ENCODE peak calls at places on chromosomes 5 and 9, in six cellular contexts. S is body of pancreas, M is GDM1, O is T-helper 17 cell, V is C1 segment of cervical spinal cord, T is iris pigment epithelial cell. D is an unnamed sample.

GRCh38 chr9:68969538-68969937 is 44.4 kb downstream of the PRKACG start:
- DNase-seq in S (no peak), M (no peak), O (no peak), V (no peak), T (no peak), D (no peak)

GRCh38 chr5:81657386-81657785 is 93.5 kb downstream of the SSBP2 start:
- DNase-seq in S (peak; percentile 16), M (no peak), O (no peak), V (no peak), T (no peak), D (no peak)

GRCh38 chr5:32254987-32255900 is 57.5 kb downstream of the MTMR12 start:
- DNase-seq in S (no peak), M (no peak), O (no peak), V (no peak), T (peak; percentile 56), D (no peak)

GRCh38 chr5:159961176-159961689 is 45.0 kb downstream of the ADRA1B start:
- DNase-seq in S (no peak), M (no peak), O (no peak), V (no peak), T (no peak), D (no peak)

GRCh38 chr5:181087309-181087708 is 43.7 kb downstream of the OR2V1 start:
- DNase-seq in S (no peak), M (no peak), O (no peak), V (no peak), T (no peak), D (no peak)

GRCh38 chr9:16267336-16268036 is 603.0 kb downstream of the BNC2 start:
- DNase-seq in S (no peak), M (no peak), O (no peak), V (no peak), T (peak; percentile 86), D (no peak)

GRCh38 chr5:2410451-2410850 is 341.0 kb downstream of the IRX2 start:
- DNase-seq in S (no peak), M (no peak), O (no peak), V (no peak), T (no peak), D (no peak)

GRCh38 chr5:57207681-57208080 is 33.8 kb downstream of the GPBP1 start:
- DNase-seq in S (no peak), M (no peak), O (no peak), V (no peak), T (no peak), D (no peak)

GRCh38 chr5:123865641-123866040 is 353.7 kb downstream of the CSNK1G3 start:
- DNase-seq in S (no peak), M (no peak), O (no peak), V (no peak), T (no peak), D (no peak)

GRCh38 chr5:69512740-69513260 is 20.2 kb downstream of the OCLN start:
- DNase-seq in S (no peak), M (no peak), O (no peak), V (no peak), T (peak; percentile 86), D (no peak)

GRCh38 chr5:76601470-76601869 is 21.7 kb downstream of the F2RL2 start:
- DNase-seq in S (no peak), M (peak; percentile 6), O (no peak), V (no peak), T (peak; percentile 69), D (no peak)

GRCh38 chr5:115850771-115851416 is 9.2 kb downstream of the AP3S1 start:
- DNase-seq in S (no peak), M (no peak), O (no peak), V (no peak), T (peak; percentile 86), D (no peak)

GRCh38 chr9:70607329-70607728 is 192.9 kb upstream of the KLF9 start:
- DNase-seq in S (no peak), M (no peak), O (no peak), V (no peak), T (no peak), D (no peak)

GRCh38 chr9:116102596-116102995 is 51.0 kb upstream of the PAPPA start:
- DNase-seq in S (no peak), M (no peak), O (no peak), V (no peak), T (no peak), D (no peak)

GRCh38 chr5:153569036-153569435 is 78.6 kb downstream of the GRIA1 start:
- DNase-seq in S (no peak), M (no peak), O (no peak), V (no peak), T (peak; percentile 16), D (no peak)

GRCh38 chr9:19699757-19700156 is 89.1 kb downstream of the SLC24A2 start:
- DNase-seq in S (no peak), M (no peak), O (no peak), V (no peak), T (no peak), D (no peak)

GRCh38 chr5:133818031-133818431 is 150.4 kb downstream of the C5orf15 start:
- DNase-seq in S (peak; percentile 87), M (no peak), O (no peak), V (no peak), T (peak; percentile 17), D (no peak)

GRCh38 chr5:131973981-131974380 is 28.5 kb upstream of the MEIKIN start:
- DNase-seq in S (no peak), M (no peak), O (no peak), V (no peak), T (no peak), D (no peak)

GRCh38 chr9:68740561-68740960 is 35.5 kb downstream of the PIP5K1B start:
- DNase-seq in S (no peak), M (no peak), O (no peak), V (no peak), T (no peak), D (no peak)

GRCh38 chr5:33309076-33309475 is 131.7 kb upstream of the TARS1 start:
- DNase-seq in S (no peak), M (no peak), O (no peak), V (no peak), T (peak; percentile 48), D (no peak)

GRCh38 chr5:56900858-56901578 is 8.4 kb upstream of the SETD9 start:
- DNase-seq in S (peak; percentile 27), M (peak; percentile 12), O (no peak), V (no peak), T (peak; percentile 26), D (peak; percentile 4)

GRCh38 chr5:62732677-62733121 is 154.1 kb downstream of the LRRC70 start:
- DNase-seq in S (no peak), M (no peak), O (no peak), V (no peak), T (peak; percentile 11), D (no peak)

D was measured in effector memory CD4-positive, alpha-beta T cell.